ENCODE peak calls at places on chromosome 9, in five cellular contexts. B is astrocyte of the cerebellum, D is dorsolateral prefrontal cortex, S is heart left ventricle, H is AG04449. N is an unnamed sample.

GRCh38 chr9:89295400-89295799 is 15.6 kb upstream of the CKS2 start:
- DNase-seq in B (no peak), D (no peak), S (no peak), H (no peak), N (no peak)

GRCh38 chr9:26904671-26905070 is 12.1 kb upstream of the CAAP1 start:
- DNase-seq in B (no peak), D (no peak), S (no peak), H (no peak), N (no peak)

GRCh38 chr9:16367605-16368424 is 502.7 kb downstream of the BNC2 start:
- DNase-seq in B (no peak), D (no peak), S (no peak), H (no peak), N (no peak)

GRCh38 chr9:93893899-93894690 is 61.1 kb downstream of the BARX1 start:
- DNase-seq in B (no peak), D (no peak), S (no peak), H (no peak), N (no peak)

GRCh38 chr9:99762470-99762869 is 59.2 kb upstream of the NR4A3 start:
- DNase-seq in B (no peak), D (no peak), S (no peak), H (no peak), N (no peak)

GRCh38 chr9:85223506-85224108 is 518.1 kb downstream of the AGTPBP1 start:
- DNase-seq in B (no peak), D (no peak), S (no peak), H (no peak), N (no peak)

GRCh38 chr9:114668146-114668545 is 10.5 kb upstream of the TEX53 start:
- DNase-seq in B (no peak), D (no peak), S (no peak), H (no peak), N (no peak)

GRCh38 chr9:138117836-138118235 is 240.3 kb downstream of the CACNA1B start:
- DNase-seq in B (no peak), D (no peak), S (peak; percentile 19), H (no peak), N (no peak)

GRCh38 chr9:31958572-31958971 is 425.9 kb upstream of the ACO1 start:
- DNase-seq in B (no peak), D (no peak), S (no peak), H (no peak), N (no peak)
- H3K4me3 ChIP-seq in B (no peak overlapping the region), D (no peak overlapping the region), S (no peak overlapping the region), H (no peak overlapping the region), N (no peak overlapping the region)

GRCh38 chr9:126071076-126071750 is 255.4 kb upstream of the MVB12B start:
- DNase-seq in B (no peak), D (no peak), S (no peak), H (no peak), N (no peak)

GRCh38 chr9:126067031-126067734 is 259.4 kb upstream of the MVB12B start:
- DNase-seq in B (no peak), D (no peak), S (no peak), H (no peak), N (no peak)

GRCh38 chr9:126070071-126070470 is 256.6 kb upstream of the MVB12B start:
- DNase-seq in B (no peak), D (no peak), S (no peak), H (no peak), N (no peak)

GRCh38 chr9:126068534-126069230 is 257.9 kb upstream of the MVB12B start:
- DNase-seq in B (no peak), D (no peak), S (no peak), H (no peak), N (no peak)

GRCh38 chr9:126069400-126069955 is 257.2 kb upstream of the MVB12B start:
- DNase-seq in B (no peak), D (no peak), S (no peak), H (no peak), N (no peak)
- H3K4me3 ChIP-seq in B (no peak overlapping the region), D (no peak overlapping the region), S (no peak overlapping the region), H (no peak overlapping the region), N (no peak overlapping the region)

GRCh38 chr9:91658513-91659105 is 235.0 kb upstream of the NFIL3 start:
- DNase-seq in B (no peak), D (no peak), S (no peak), H (no peak), N (no peak)

GRCh38 chr9:91657501-91657900 is 233.9 kb upstream of the NFIL3 start:
- DNase-seq in B (no peak), D (no peak), S (no peak), H (no peak), N (no peak)

GRCh38 chr9:91655664-91656063 is 232.0 kb upstream of the NFIL3 start:
- DNase-seq in B (no peak), D (no peak), S (no peak), H (no peak), N (no peak)

GRCh38 chr9:91660295-91660589 is 236.6 kb upstream of the NFIL3 start:
- DNase-seq in B (no peak), D (no peak), S (no peak), H (no peak), N (no peak)

GRCh38 chr9:91659529-91660294 is 236.1 kb upstream of the NFIL3 start:
- DNase-seq in B (peak; percentile 8), D (no peak), S (no peak), H (no peak), N (no peak)
- H3K4me3 ChIP-seq in B (no peak overlapping the region), D (no peak overlapping the region), S (no peak overlapping the region), H (no peak overlapping the region), N (no peak overlapping the region)

GRCh38 chr9:79574166-79574565 is 2.4 kb downstream of the TLE4 start:
- DNase-seq in B (no peak), D (no peak), S (no peak), H (no peak), N (no peak)

GRCh38 chr9:79573697-79573976 is 1.9 kb downstream of the TLE4 start:
- DNase-seq in B (no peak), D (no peak), S (no peak), H (no peak), N (no peak)

GRCh38 chr9:79575560-79575959 is 3.8 kb downstream of the TLE4 start:
- DNase-seq in B (no peak), D (no peak), S (no peak), H (no peak), N (no peak)

GRCh38 chr9:79572891-79573696 is 1.3 kb downstream of the TLE4 start:
- DNase-seq in B (no peak), D (peak; percentile 52), S (peak; percentile 83), H (no peak), N (no peak)

DNA sequence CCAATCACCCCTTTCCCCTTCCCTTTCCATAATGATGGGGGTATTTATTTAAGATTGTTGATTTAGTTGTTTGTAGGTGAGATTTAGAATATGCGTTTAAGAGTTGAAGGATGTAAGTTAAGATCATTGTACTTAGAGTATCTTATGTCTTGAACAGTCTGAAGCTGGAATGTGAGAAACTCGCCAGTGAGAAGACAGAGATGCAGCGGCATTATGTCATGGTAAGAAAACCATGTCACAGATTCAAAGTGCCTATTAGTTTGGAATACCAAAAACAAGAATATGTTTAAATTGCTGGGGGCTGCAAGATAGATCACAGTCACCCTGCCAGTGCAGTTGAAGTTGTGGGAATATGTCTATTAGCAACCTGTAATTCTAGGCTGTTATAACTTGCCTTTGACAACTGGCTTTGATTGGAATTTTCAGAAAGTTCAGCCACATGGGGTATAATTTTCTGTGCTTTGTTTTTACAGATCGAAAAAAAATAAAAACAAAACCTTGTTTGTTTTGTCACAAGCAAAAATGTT is 3.0 kb downstream of the TLE4 start:
- DNase-seq in B (no peak), D (no peak), S (no peak), H (no peak), N (no peak)
- H3K4me3 ChIP-seq in B (peak overlapping the region; percentile 77), D (peak overlapping the region; percentile 96), S (peak overlapping the region; percentile 99), H (peak overlapping the region; percentile 73), N (peak overlapping the region; percentile 78)

DNA sequence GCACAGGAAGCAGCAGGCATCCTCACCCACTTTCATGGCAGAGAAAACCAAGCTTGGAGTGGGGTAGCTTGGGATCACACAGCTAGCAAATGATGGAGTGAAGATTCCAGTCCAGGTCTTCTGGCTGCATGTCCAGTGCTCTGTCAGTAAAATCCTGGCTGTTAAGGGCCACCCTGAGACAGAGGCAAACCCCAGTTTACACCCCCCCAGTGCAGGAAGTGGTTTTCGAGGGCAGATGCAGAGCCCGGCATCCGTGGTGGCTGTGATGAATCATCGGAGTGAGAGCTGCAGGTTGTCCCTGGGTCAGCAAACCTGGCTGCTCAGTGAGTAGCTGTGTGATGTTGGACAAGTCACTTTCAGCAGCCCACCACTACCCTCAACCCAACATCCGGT is 115.3 kb downstream of the RGS3 start:
- DNase-seq in B (peak; percentile 91), D (no peak), S (peak; percentile 80), H (peak; percentile 74), N (peak; percentile 92)
- H3K4me3 ChIP-seq in B (no peak overlapping the region), D (no peak overlapping the region), S (no peak overlapping the region), H (no peak overlapping the region), N (no peak overlapping the region)

DNA sequence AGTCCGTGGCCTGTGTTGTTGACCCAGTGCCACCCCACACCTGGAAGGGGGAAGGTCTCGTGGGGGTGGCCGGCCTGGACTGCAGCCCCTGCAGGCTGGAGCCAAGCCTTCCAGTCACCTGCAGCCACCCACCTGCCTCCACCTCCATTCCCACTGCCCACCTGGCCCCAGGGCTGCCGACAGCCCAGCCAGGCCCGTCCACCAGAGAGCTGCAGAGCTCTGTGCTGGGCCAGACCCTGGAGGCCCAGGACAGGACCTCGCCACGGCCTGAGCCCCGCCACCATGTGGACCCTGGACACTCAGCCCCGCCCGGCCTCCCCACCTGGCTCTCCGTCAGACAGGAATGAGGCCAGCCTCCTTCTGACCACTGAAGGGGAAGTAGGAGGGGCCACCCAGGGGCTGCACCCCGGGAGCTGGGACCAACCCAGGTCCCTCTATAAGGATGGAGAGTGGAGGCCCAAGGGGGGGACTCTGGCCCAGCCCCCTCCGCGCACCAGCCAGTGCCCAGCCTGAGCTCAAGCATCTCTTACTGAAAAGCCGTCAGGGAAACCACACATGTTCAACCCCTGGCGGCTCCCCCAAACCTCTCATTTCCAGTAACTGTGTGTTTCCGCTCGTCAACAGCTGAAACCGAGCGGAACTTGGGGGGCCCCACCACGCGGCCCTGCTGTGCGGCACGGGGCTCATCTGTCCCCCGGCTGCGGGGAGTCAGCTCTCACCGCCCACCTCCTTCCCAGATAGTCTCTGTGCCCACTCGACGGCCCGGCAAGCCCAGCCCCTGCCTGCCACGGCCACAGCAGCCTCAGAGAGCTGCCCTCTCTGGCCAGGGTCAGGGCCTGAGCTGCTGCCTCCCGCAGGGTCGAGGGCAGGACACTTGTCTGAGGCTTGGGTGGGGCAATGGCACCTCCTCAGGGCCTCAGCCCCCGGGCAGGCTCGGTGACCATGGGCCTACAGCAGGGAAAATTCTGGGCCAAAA is 12.8 kb downstream of the NOTCH1 start:
- DNase-seq in B (no peak), D (no peak), S (no peak), H (no peak), N (no peak)
- H3K4me3 ChIP-seq in B (no peak overlapping the region), D (no peak overlapping the region), S (no peak overlapping the region), H (no peak overlapping the region), N (no peak overlapping the region)